ENCODE peak calls at places on chromosomes 2 and 18, in seven cellular contexts. R is hepatocyte, A is brain microvascular endothelial cell, H is cardiac fibroblast, J is heart right ventricle, O is IMR-90, I is kidney epithelial cell. E is an unnamed sample.

GRCh38 chr2:120803764-120804335 is 68.2 kb downstream of the GLI2 start:
- DNase-seq in R (no peak), A (no peak), H (no peak), J (no peak), O (peak), I (no peak), E (no peak)

GRCh38 chr2:27888790-27889189 is 1.4 kb downstream of the RBKS start:
- DNase-seq in R (no peak), A (no peak), H (peak), J (no peak), O (peak), I (no peak), E (no peak)

GRCh38 chr2:207437857-207438166 is 92.0 kb upstream of the CREB1 start:
- DNase-seq in R (no peak), A (no peak), H (no peak), J (no peak), O (no peak), I (no peak), E (no peak)

GRCh38 chr2:121532894-121533293 is 2.2 kb downstream of the RNU4ATAC start:
- DNase-seq in R (peak), A (no peak), H (no peak), J (no peak), O (peak), I (peak), E (peak)

GRCh38 chr2:168550670-168551069 is 94.6 kb downstream of the CERS6 start:
- DNase-seq in R (no peak), A (no peak), H (no peak), J (no peak), O (no peak), I (no peak), E (no peak)

GRCh38 chr2:43212931-43213330 is 13.5 kb downstream of the ZFP36L2 start:
- DNase-seq in R (no peak), A (no peak), H (no peak), J (peak), O (no peak), I (no peak), E (no peak)

GRCh38 chr18:79924814-79925655 is 26.4 kb downstream of the SLC66A2 start:
- DNase-seq in R (no peak), A (no peak), H (no peak), J (no peak), O (no peak), I (no peak), E (no peak)

GRCh38 chr2:64144057-64145013 is at the start of gene PELI1:
- DNase-seq in R (peak), A (peak), H (peak), J (peak), O (peak), I (peak), E (peak)

GRCh38 chr2:14884651-14885050 is 252.1 kb downstream of the LRATD1 start:
- DNase-seq in R (no peak), A (no peak), H (no peak), J (no peak), O (no peak), I (no peak), E (no peak)

GRCh38 chr2:71734620-71735019 is 281.3 kb downstream of the DYSF start:
- DNase-seq in R (no peak), A (no peak), H (no peak), J (no peak), O (no peak), I (no peak), E (no peak)

GRCh38 chr18:25831226-25831828 is 259.1 kb downstream of the SS18 start:
- DNase-seq in R (no peak), A (no peak), H (no peak), J (no peak), O (no peak), I (no peak), E (no peak)

GRCh38 chr2:54666131-54666637 is 57.3 kb upstream of the EML6 start:
- DNase-seq in R (peak), A (peak), H (peak), J (peak), O (peak), I (no peak), E (no peak)

GRCh38 chr2:84882415-84882738 is 1.5 kb upstream of the TRABD2A start:
- DNase-seq in R (no peak), A (no peak), H (no peak), J (no peak), O (no peak), I (no peak), E (no peak)

GRCh38 chr2:111698743-111699554 is 185.0 kb downstream of the ANAPC1 start:
- DNase-seq in R (peak), A (peak), H (peak), J (peak), O (peak), I (peak), E (peak)

GRCh38 chr2:127355407-127356008 is 32.3 kb downstream of the MAP3K2 start:
- DNase-seq in R (no peak), A (no peak), H (no peak), J (no peak), O (no peak), I (no peak), E (peak)

GRCh38 chr2:98280376-98281102 is 65.7 kb upstream of the CNGA3 start:
- DNase-seq in R (peak), A (no peak), H (no peak), J (no peak), O (no peak), I (peak), E (peak)

GRCh38 chr18:58464104-58464625 is 164.7 kb downstream of the ALPK2 start:
- DNase-seq in R (no peak), A (no peak), H (no peak), J (no peak), O (no peak), I (no peak), E (no peak)

GRCh38 chr18:32909798-32910561 is 137.2 kb upstream of the KLHL14 start:
- DNase-seq in R (no peak), A (no peak), H (no peak), J (no peak), O (no peak), I (no peak), E (no peak)

GRCh38 chr2:207241198-207241597 is 75.5 kb upstream of the KLF7 start:
- DNase-seq in R (no peak), A (no peak), H (no peak), J (no peak), O (peak), I (no peak), E (no peak)

GRCh38 chr2:177753682-177754475 is 318.7 kb downstream of the PDE11A start:
- DNase-seq in R (peak), A (peak), H (peak), J (peak), O (peak), I (no peak), E (no peak)

GRCh38 chr2:23622966-23623665 is 238.1 kb downstream of the KLHL29 start:
- DNase-seq in R (no peak), A (no peak), H (no peak), J (no peak), O (no peak), I (no peak), E (no peak)

GRCh38 chr2:23625726-23626125 is 240.7 kb downstream of the KLHL29 start:
- DNase-seq in R (no peak), A (no peak), H (no peak), J (no peak), O (no peak), I (no peak), E (no peak)

GRCh38 chr2:23624915-23625314 is 239.9 kb downstream of the KLHL29 start:
- DNase-seq in R (no peak), A (no peak), H (no peak), J (no peak), O (no peak), I (no peak), E (no peak)

GRCh38 chr2:23622466-23622865 is 237.5 kb downstream of the KLHL29 start:
- DNase-seq in R (no peak), A (no peak), H (no peak), J (no peak), O (no peak), I (no peak), E (no peak)

GRCh38 chr2:23624378-23624777 is 239.4 kb downstream of the KLHL29 start:
- DNase-seq in R (no peak), A (no peak), H (no peak), J (no peak), O (no peak), I (no peak), E (peak)
- TF ChIP-seq CTCF in R (peak), A (peak), H (peak), J (peak), O (peak), I (peak), E (no peak)

GRCh38 chr18:37470986-37471385 is 94.6 kb downstream of the CELF4 start:
- DNase-seq in R (no peak), A (no peak), H (no peak), J (no peak), O (no peak), I (no peak), E (no peak)

GRCh38 chr18:37481058-37481457 is 84.5 kb downstream of the CELF4 start:
- DNase-seq in R (peak), A (no peak), H (no peak), J (no peak), O (no peak), I (peak), E (no peak)

GRCh38 chr18:37471619-37472018 is 94.0 kb downstream of the CELF4 start:
- DNase-seq in R (no peak), A (no peak), H (no peak), J (no peak), O (no peak), I (no peak), E (no peak)

GRCh38 chr18:37476611-37477295 is 88.8 kb downstream of the CELF4 start:
- DNase-seq in R (no peak), A (no peak), H (no peak), J (no peak), O (no peak), I (no peak), E (no peak)

GRCh38 chr18:37476182-37476581 is 89.4 kb downstream of the CELF4 start:
- DNase-seq in R (peak), A (peak), H (peak), J (no peak), O (peak), I (no peak), E (peak)
- TF ChIP-seq CTCF in R (peak), A (peak), H (no peak), J (peak), O (peak), I (peak), E (peak)

GRCh38 chr2:229445013-229445412 is 173.9 kb upstream of the PID1 start:
- DNase-seq in R (peak), A (peak), H (peak), J (peak), O (peak), I (peak), E (peak)
- TF ChIP-seq CTCF in R (no peak), A (peak), H (no peak), J (no peak), O (no peak), I (peak), E (no peak)

GRCh38 chr2:20438334-20439192 is 8.3 kb upstream of the RHOB start:
- DNase-seq in R (peak), A (peak), H (peak), J (no peak), O (peak), I (peak), E (peak)

GRCh38 chr2:20439193-20439475 is 7.7 kb upstream of the RHOB start:
- DNase-seq in R (peak), A (peak), H (no peak), J (no peak), O (peak), I (no peak), E (peak)

GRCh38 chr2:20440001-20440560 is 6.8 kb upstream of the RHOB start:
- DNase-seq in R (no peak), A (no peak), H (no peak), J (no peak), O (no peak), I (no peak), E (no peak)

GRCh38 chr2:20436716-20437470 is 10.0 kb upstream of the RHOB start:
- DNase-seq in R (no peak), A (no peak), H (no peak), J (no peak), O (no peak), I (no peak), E (no peak)

DNA sequence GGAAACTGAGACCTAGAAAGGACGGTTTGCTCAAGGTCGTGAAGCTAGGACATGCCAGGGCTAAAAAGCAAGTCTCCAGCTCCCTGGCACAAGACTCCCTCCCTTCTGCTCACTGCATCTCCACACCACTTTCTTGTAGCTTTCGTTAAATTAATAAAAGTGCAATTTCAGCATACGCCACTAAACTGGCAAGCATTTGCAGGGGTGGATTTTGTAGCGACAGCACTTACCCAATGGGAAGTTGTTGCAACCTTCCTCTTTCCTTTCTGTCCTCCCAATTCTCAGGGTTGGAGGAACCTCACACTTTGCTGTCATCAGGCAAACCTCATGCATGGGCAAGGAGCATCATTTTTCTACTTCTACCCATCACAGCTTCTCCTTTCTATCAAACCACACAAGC is 7.4 kb upstream of the RHOB start:
- DNase-seq in R (no peak), A (no peak), H (no peak), J (peak), O (no peak), I (no peak), E (no peak)
- TF ChIP-seq CTCF in R (no peak), A (no peak), H (no peak), J (no peak), O (no peak), I (no peak), E (no peak)

GRCh38 chr2:239193925-239194687 is 206.7 kb downstream of the HDAC4 start:
- DNase-seq in R (no peak), A (no peak), H (no peak), J (peak), O (no peak), I (no peak), E (no peak)
- TF ChIP-seq CTCF in R (peak), A (peak), H (no peak), J (no peak), O (peak), I (no peak), E (no peak)

E was measured in Calu3.